ENCODE peak calls at places on chromosome 4, in ten cellular contexts. K, Y, G, U, D, M, S, W, X and J are unnamed samples.

GRCh38 chr4:176959980-176960379 is 167.3 kb upstream of the VEGFC start:
- DNase-seq in K (no peak), Y (no peak), G (no peak), U (no peak), D (no peak), M (no peak), S (no peak), W (no peak), X (no peak), J (no peak)

GRCh38 chr4:157459789-157460188 is 239.3 kb downstream of the GRIA2 start:
- DNase-seq in K (no peak), Y (no peak), G (no peak), U (no peak), D (no peak), M (no peak), S (no peak), W (no peak), X (no peak), J (no peak)

GRCh38 chr4:77226939-77227705 is 70.1 kb downstream of the CCNG2 start:
- DNase-seq in K (no peak), Y (no peak), G (no peak), U (no peak), D (no peak), M (no peak), S (no peak), W (no peak), X (no peak), J (no peak)

GRCh38 chr4:169774466-169775445 is 17.0 kb upstream of the HPF1 start:
- DNase-seq in K (no peak), Y (no peak), G (no peak), U (no peak), D (peak), M (no peak), S (peak), W (no peak), X (no peak), J (peak)

GRCh38 chr4:152965614-152966013 is 29.5 kb downstream of the FHDC1 start:
- DNase-seq in K (no peak), Y (no peak), G (no peak), U (no peak), D (no peak), M (no peak), S (no peak), W (no peak), X (no peak), J (no peak)

GRCh38 chr4:8556341-8557150 is 23.6 kb upstream of the GPR78 start:
- DNase-seq in K (no peak), Y (no peak), G (peak), U (no peak), D (no peak), M (no peak), S (no peak), W (no peak), X (peak), J (no peak)

GRCh38 chr4:56050584-56050983 is 101.8 kb downstream of the CEP135 start:
- DNase-seq in K (no peak), Y (no peak), G (peak), U (no peak), D (no peak), M (no peak), S (no peak), W (no peak), X (no peak), J (no peak)

GRCh38 chr4:156892695-156893211 is 78.8 kb downstream of the PDGFC start:
- DNase-seq in K (no peak), Y (no peak), G (no peak), U (no peak), D (no peak), M (no peak), S (no peak), W (no peak), X (no peak), J (no peak)

GRCh38 chr4:174340714-174341113 is 57.0 kb downstream of the CEP44 start:
- DNase-seq in K (no peak), Y (no peak), G (no peak), U (no peak), D (no peak), M (peak), S (no peak), W (no peak), X (no peak), J (no peak)

GRCh38 chr4:162341533-162341932 is 177.7 kb upstream of the FSTL5 start:
- DNase-seq in K (no peak), Y (no peak), G (no peak), U (no peak), D (no peak), M (peak), S (no peak), W (no peak), X (no peak), J (no peak)

GRCh38 chr4:150518559-150518958 is 63.4 kb upstream of the MAB21L2 start:
- DNase-seq in K (no peak), Y (no peak), G (peak), U (no peak), D (no peak), M (peak), S (no peak), W (no peak), X (no peak), J (no peak)

GRCh38 chr4:76582074-76582816 is 147.2 kb downstream of the SHROOM3 start:
- DNase-seq in K (no peak), Y (no peak), G (no peak), U (no peak), D (no peak), M (no peak), S (no peak), W (no peak), X (no peak), J (no peak)

GRCh38 chr4:139603576-139604387 is 47.8 kb upstream of the SETD7 start:
- DNase-seq in K (no peak), Y (no peak), G (peak), U (no peak), D (no peak), M (peak), S (no peak), W (no peak), X (no peak), J (peak)

GRCh38 chr4:82848706-82849105 is 42.2 kb downstream of the SEC31A start:
- DNase-seq in K (no peak), Y (no peak), G (no peak), U (no peak), D (no peak), M (no peak), S (no peak), W (no peak), X (no peak), J (no peak)

GRCh38 chr4:74104145-74104544 is 5.2 kb upstream of the CXCL2 start:
- DNase-seq in K (no peak), Y (no peak), G (peak), U (no peak), D (no peak), M (no peak), S (no peak), W (no peak), X (no peak), J (no peak)

GRCh38 chr4:91257721-91258120 is 1046.0 kb upstream of the GRID2 start:
- DNase-seq in K (no peak), Y (no peak), G (no peak), U (no peak), D (no peak), M (no peak), S (no peak), W (no peak), X (no peak), J (no peak)

GRCh38 chr4:6991249-6991648 is 51.9 kb upstream of the TADA2B start:
- DNase-seq in K (no peak), Y (no peak), G (no peak), U (no peak), D (no peak), M (no peak), S (no peak), W (no peak), X (no peak), J (no peak)

GRCh38 chr4:119010909-119011606 is 122.4 kb downstream of the SYNPO2 start:
- DNase-seq in K (no peak), Y (no peak), G (no peak), U (no peak), D (no peak), M (no peak), S (no peak), W (no peak), X (no peak), J (no peak)

GRCh38 chr4:80926446-80926845 is 104.1 kb upstream of the BMP3 start:
- DNase-seq in K (no peak), Y (no peak), G (no peak), U (no peak), D (no peak), M (peak), S (no peak), W (no peak), X (no peak), J (no peak)

GRCh38 chr4:125168531-125168930 is 146.2 kb upstream of the FAT4 start:
- DNase-seq in K (no peak), Y (no peak), G (no peak), U (no peak), D (no peak), M (no peak), S (no peak), W (no peak), X (no peak), J (no peak)

GRCh38 chr4:173334891-173335754 is 965 bp upstream of the HMGB2 start:
- DNase-seq in K (peak), Y (peak), G (peak), U (peak), D (peak), M (peak), S (no peak), W (peak), X (peak), J (peak)

GRCh38 chr4:114561590-114561989 is 37.0 kb upstream of the UGT8 start:
- DNase-seq in K (no peak), Y (no peak), G (peak), U (no peak), D (no peak), M (no peak), S (no peak), W (no peak), X (no peak), J (no peak)

GRCh38 chr4:142547974-142548373 is 298.1 kb downstream of the INPP4B start:
- DNase-seq in K (no peak), Y (no peak), G (no peak), U (no peak), D (no peak), M (no peak), S (no peak), W (no peak), X (no peak), J (no peak)

GRCh38 chr4:111937368-111937767 is 207.9 kb upstream of the FAM241A start:
- DNase-seq in K (no peak), Y (no peak), G (peak), U (no peak), D (no peak), M (peak), S (no peak), W (no peak), X (no peak), J (no peak)

GRCh38 chr4:186746581-186746980 is 22.9 kb upstream of the FAT1 start:
- DNase-seq in K (no peak), Y (no peak), G (no peak), U (no peak), D (no peak), M (no peak), S (no peak), W (no peak), X (no peak), J (no peak)

GRCh38 chr4:138097912-138098600 is 144.1 kb downstream of the SLC7A11 start:
- DNase-seq in K (no peak), Y (no peak), G (no peak), U (no peak), D (no peak), M (no peak), S (no peak), W (no peak), X (no peak), J (no peak)

GRCh38 chr4:7793186-7793585 is 146.5 kb downstream of the AFAP1 start:
- DNase-seq in K (no peak), Y (no peak), G (no peak), U (no peak), D (no peak), M (no peak), S (no peak), W (no peak), X (no peak), J (no peak)

GRCh38 chr4:81499840-81500239 is 28.1 kb upstream of the RASGEF1B start:
- DNase-seq in K (no peak), Y (no peak), G (peak), U (no peak), D (no peak), M (no peak), S (no peak), W (no peak), X (no peak), J (no peak)

GRCh38 chr4:94412019-94413017 is 39.4 kb upstream of the PDLIM5 start:
- DNase-seq in K (peak), Y (no peak), G (no peak), U (no peak), D (no peak), M (peak), S (no peak), W (peak), X (no peak), J (no peak)

GRCh38 chr4:138938371-138938699 is 77.2 kb upstream of the NOCT start:
- DNase-seq in K (peak), Y (no peak), G (peak), U (no peak), D (no peak), M (peak), S (no peak), W (no peak), X (no peak), J (peak)

GRCh38 chr4:94339779-94340178 is 2.9 kb downstream of the HPGDS start:
- DNase-seq in K (no peak), Y (no peak), G (no peak), U (no peak), D (no peak), M (no peak), S (no peak), W (no peak), X (peak), J (peak)

GRCh38 chr4:68119921-68120320 is 9.7 kb downstream of the TMPRSS11F start:
- DNase-seq in K (no peak), Y (no peak), G (no peak), U (no peak), D (no peak), M (no peak), S (no peak), W (no peak), X (no peak), J (no peak)

GRCh38 chr4:797066-797465 is 28.9 kb downstream of the CPLX1 start:
- DNase-seq in K (no peak), Y (no peak), G (no peak), U (no peak), D (no peak), M (no peak), S (no peak), W (no peak), X (no peak), J (no peak)

GRCh38 chr4:124589827-124590226 is 122.7 kb downstream of the ANKRD50 start:
- DNase-seq in K (no peak), Y (no peak), G (no peak), U (no peak), D (no peak), M (no peak), S (no peak), W (no peak), X (no peak), J (no peak)

GRCh38 chr4:94834496-94834895 is 76.7 kb downstream of the BMPR1B start:
- DNase-seq in K (no peak), Y (no peak), G (no peak), U (no peak), D (no peak), M (no peak), S (no peak), W (no peak), X (no peak), J (no peak)

DNA sequence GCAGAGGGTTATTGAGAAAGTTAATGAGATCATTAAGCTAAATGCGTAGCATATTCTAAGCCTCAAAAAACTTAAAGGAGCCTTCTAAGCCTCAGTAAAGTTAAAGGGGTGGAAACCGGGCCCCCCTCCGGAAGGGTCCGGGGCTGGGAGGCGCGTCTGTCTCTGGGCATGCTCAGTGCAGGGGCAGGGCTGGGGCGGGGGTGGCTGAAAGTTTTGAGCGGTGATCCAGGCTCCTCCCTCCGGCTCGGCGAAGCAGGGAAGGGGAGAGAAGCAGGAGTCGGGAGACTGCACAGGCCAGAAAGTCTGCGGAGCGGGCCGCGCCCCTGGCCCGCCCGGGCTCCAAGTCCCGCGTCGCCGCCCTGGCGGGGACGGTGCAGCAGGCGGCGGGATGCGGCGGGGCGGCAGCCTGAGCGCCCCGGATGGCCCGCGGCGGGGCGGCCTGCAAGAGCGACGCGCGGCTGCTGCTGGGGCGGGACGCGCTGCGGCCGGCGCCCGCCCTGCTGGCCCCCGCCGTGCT is at the start of gene EVC:
- DNase-seq in K (peak), Y (peak), G (peak), U (peak), D (peak), M (peak), S (no peak), W (peak), X (no peak), J (no peak)
- H3K27ac ChIP-seq in K (peak), Y (peak), G (peak), U (peak), D (peak), M (peak), S (no peak), W (peak), X (no peak), J (no peak)

DNA sequence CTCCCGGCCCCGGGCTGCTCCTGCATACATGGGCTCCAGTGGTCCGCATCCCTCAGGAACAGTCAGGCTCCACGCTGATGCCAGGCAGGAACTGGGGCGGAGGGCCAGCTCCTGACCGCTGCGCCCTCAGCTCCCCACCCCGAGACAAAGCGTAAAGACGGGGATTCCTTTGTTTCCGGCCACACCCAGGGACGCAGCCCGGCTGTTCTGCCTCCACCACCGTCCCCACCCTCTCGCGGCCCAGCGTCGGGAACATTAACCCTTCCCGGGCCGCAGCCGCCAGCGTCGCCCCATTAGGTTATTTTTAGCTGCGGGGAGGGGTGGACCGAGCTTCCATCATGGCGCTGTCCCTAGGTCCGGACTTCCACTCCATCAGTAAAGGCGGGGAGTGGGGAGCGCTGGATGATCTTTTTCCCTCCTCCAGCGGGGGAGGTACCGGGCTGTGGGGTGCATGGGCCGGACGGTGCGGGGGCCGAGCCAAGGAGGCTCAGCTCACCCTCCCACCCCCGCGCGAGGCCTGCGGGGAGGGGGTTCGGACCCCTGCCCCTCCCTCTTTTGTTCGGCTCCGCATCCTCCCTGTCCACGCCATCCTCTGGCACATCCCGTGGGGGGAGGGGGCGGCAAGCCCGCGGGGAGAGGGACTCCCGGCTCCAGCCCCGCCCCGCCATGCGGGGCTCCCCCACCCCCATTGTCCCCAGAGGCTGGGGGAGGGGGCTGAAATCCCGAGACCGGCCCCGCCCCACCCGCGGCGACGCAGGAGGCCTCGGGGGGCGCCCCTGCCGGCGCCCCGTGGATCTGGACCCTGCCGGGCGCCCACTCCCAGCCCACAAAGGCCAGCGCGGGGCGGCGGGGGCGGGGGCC is 5.3 kb downstream of the CRMP1 start:
- DNase-seq in K (no peak), Y (no peak), G (peak), U (no peak), D (peak), M (no peak), S (no peak), W (peak), X (no peak), J (no peak)
- H3K27ac ChIP-seq in K (no peak), Y (no peak), G (peak), U (no peak), D (no peak), M (no peak), S (no peak), W (no peak), X (no peak), J (no peak)

DNA sequence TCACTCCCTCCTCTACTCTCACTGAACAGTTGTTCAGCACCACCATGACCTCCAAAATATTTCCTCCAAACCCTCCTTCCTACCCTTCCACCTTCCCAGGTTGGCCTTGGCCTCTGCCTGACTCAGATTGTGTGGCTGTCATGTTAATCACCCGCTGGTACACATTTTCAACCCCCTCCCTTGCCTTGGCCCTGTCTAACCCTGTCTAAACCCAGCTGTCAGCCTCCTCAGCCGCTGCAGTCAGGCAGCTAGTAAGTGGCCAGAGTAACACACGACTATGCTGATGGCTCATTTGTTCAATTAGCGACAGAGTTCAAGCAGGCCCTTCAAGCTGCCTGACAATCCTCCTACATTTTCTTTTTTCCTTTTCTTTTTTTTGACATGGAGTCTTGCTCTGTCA is 18.0 kb downstream of the ING2 start:
- DNase-seq in K (no peak), Y (no peak), G (no peak), U (no peak), D (no peak), M (no peak), S (no peak), W (no peak), X (no peak), J (no peak)
- H3K27ac ChIP-seq in K (no peak), Y (no peak), G (no peak), U (no peak), D (no peak), M (no peak), S (no peak), W (no peak), X (no peak), J (no peak)

GRCh38 chr4:10122236-10122932 is 5.8 kb upstream of the WDR1 start:
- DNase-seq in K (no peak), Y (no peak), G (no peak), U (no peak), D (no peak), M (no peak), S (no peak), W (no peak), X (no peak), J (no peak)
- H3K27ac ChIP-seq in K (no peak), Y (no peak), G (no peak), U (no peak), D (no peak), M (no peak), S (no peak), W (no peak), X (no peak), J (no peak)

DNA sequence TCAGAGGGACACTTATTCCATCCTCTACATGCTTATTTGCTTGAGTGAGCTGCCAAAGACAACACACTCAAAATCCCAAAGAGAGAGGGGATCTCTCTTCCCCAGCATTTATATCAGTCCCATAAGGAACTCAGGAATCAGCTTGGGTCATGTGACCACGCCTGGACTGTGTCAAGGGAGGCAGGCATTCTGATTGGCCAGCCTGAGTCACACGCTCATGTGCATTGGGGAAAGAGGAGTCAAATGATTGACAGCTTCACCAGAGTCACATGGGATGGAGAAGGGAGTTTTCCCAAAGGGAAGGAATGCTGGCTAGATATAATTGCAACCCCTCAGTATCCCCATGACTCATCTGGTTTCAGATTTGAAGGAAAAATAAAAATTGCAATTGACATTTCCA is 49.0 kb downstream of the RWDD4 start:
- DNase-seq in K (no peak), Y (no peak), G (peak), U (no peak), D (no peak), M (no peak), S (no peak), W (no peak), X (no peak), J (no peak)
- H3K27ac ChIP-seq in K (no peak), Y (no peak), G (no peak), U (no peak), D (no peak), M (no peak), S (no peak), W (no peak), X (no peak), J (no peak)